ENCODE peak calls at places on chromosomes 12 and 14, in eight cellular contexts. P, S, J, U, Q, K, W and M are unnamed samples.

GRCh38 chr14:66443158-66443695 is 42.9 kb upstream of the CCDC196 start:
- DNase-seq in P (no peak), S (no peak), J (no peak), U (no peak), Q (peak), K (no peak), W (no peak), M (no peak)

GRCh38 chr12:49187184-49187583 is 1.7 kb downstream of the TUBA1A start:
- DNase-seq in P (peak), S (no peak), J (peak), U (peak), Q (peak), K (peak), W (no peak), M (peak)

GRCh38 chr14:34234258-34234657 is 227.8 kb downstream of the SPTSSA start:
- DNase-seq in P (no peak), S (no peak), J (no peak), U (no peak), Q (no peak), K (no peak), W (no peak), M (no peak)

GRCh38 chr12:77407951-77408350 is 342.6 kb upstream of the E2F7 start:
- DNase-seq in P (no peak), S (no peak), J (no peak), U (no peak), Q (no peak), K (no peak), W (no peak), M (no peak)

GRCh38 chr12:94793191-94793595 is 142.8 kb upstream of the TMCC3 start:
- DNase-seq in P (no peak), S (no peak), J (no peak), U (no peak), Q (no peak), K (no peak), W (no peak), M (no peak)

GRCh38 chr12:10068634-10069033 is 30.2 kb downstream of the CLEC1A start:
- DNase-seq in P (no peak), S (no peak), J (no peak), U (no peak), Q (no peak), K (no peak), W (no peak), M (no peak)

GRCh38 chr14:106044515-106044914 is 518.1 kb downstream of the TMEM121 start:
- DNase-seq in P (no peak), S (no peak), J (no peak), U (no peak), Q (no peak), K (no peak), W (no peak), M (no peak)

GRCh38 chr14:99757331-99758070 is 35.7 kb upstream of the EML1 start:
- DNase-seq in P (no peak), S (no peak), J (no peak), U (no peak), Q (peak), K (no peak), W (no peak), M (peak)

GRCh38 chr12:89345830-89346740 is 6.2 kb downstream of the DUSP6 start:
- DNase-seq in P (peak), S (no peak), J (peak), U (peak), Q (peak), K (no peak), W (peak), M (peak)

GRCh38 chr12:89960607-89961394 is 252.2 kb upstream of the ATP2B1 start:
- DNase-seq in P (no peak), S (no peak), J (no peak), U (no peak), Q (no peak), K (no peak), W (no peak), M (no peak)

GRCh38 chr12:121933522-121934317 is 15.3 kb downstream of the CFAP251 start:
- DNase-seq in P (no peak), S (no peak), J (no peak), U (no peak), Q (peak), K (peak), W (no peak), M (no peak)

GRCh38 chr12:131332224-131332623 is 378.5 kb downstream of the ADGRD1 start:
- DNase-seq in P (no peak), S (no peak), J (no peak), U (no peak), Q (no peak), K (no peak), W (no peak), M (no peak)